ENCODE peak calls at places on chromosome 18, in six cellular contexts. Q is iPS DF 6.9; A is CD4-positive, alpha-beta memory T cell; W is heart left ventricle; J is IMR-90; F is tibial artery. X is an unnamed sample. For H3K4me1, H3K9me3 and H3K27me3, the result is how much of the 10 kb centered on the place peaks cover.

GRCh38 chr18:59428018-59428417 is 69.0 kb upstream of the LMAN1 start:
- DNase-seq in Q (no peak), A (no peak), W (peak), J (no peak), F (no peak), X (no peak)

GRCh38 chr18:31376477-31376876 is at the start of gene DSG4:
- DNase-seq in Q (no peak), A (no peak), W (no peak), J (no peak), F (no peak), X (no peak)

GRCh38 chr18:60466671-60467070 is 94.1 kb upstream of the MC4R start:
- DNase-seq in Q (no peak), A (no peak), W (no peak), J (no peak), F (no peak), X (no peak)

GRCh38 chr18:64653068-64653467 is 504.2 kb upstream of the LINC00305 start:
- DNase-seq in Q (no peak), A (no peak), W (no peak), J (no peak), F (no peak), X (no peak)

GRCh38 chr18:65227970-65228369 is 522.8 kb upstream of the CDH7 start:
- DNase-seq in Q (no peak), A (no peak), W (no peak), J (no peak), F (no peak), X (no peak)

GRCh38 chr18:53817976-53818950 is 406.2 kb downstream of the MBD2 start:
- DNase-seq in Q (no peak), A (no peak), W (no peak), J (no peak), F (no peak), X (no peak)

GRCh38 chr18:32542221-32542798 is 71.6 kb upstream of the GAREM1 start:
- DNase-seq in Q (no peak), A (no peak), W (no peak), J (peak), F (no peak), X (no peak)

GRCh38 chr18:59743561-59743960 is 46.3 kb upstream of the CCBE1 start:
- DNase-seq in Q (no peak), A (no peak), W (no peak), J (peak), F (no peak), X (no peak)

GRCh38 chr18:61743775-61744531 is 148.9 kb downstream of the RNF152 start:
- DNase-seq in Q (no peak), A (no peak), W (peak), J (peak), F (peak), X (peak)

GRCh38 chr18:48328473-48329205 is 80.5 kb downstream of the ZBTB7C start:
- DNase-seq in Q (no peak), A (no peak), W (no peak), J (peak), F (no peak), X (no peak)

GRCh38 chr18:616380-616995 is 19.7 kb downstream of the CLUL1 start:
- DNase-seq in Q (no peak), A (peak), W (no peak), J (peak), F (no peak), X (no peak)

GRCh38 chr18:26383454-26384270 is 157.4 kb downstream of the TAF4B start:
- DNase-seq in Q (peak), A (peak), W (no peak), J (peak), F (no peak), X (no peak)

GRCh38 chr18:33749831-33750230 is 171.8 kb downstream of the ASXL3 start:
- DNase-seq in Q (no peak), A (no peak), W (no peak), J (no peak), F (no peak), X (no peak)

GRCh38 chr18:34929336-34929780 is 111.9 kb upstream of the MAPRE2 start:
- DNase-seq in Q (no peak), A (no peak), W (no peak), J (peak), F (no peak), X (no peak)

GRCh38 chr18:63220903-63221302 is 98.7 kb downstream of the BCL2 start:
- DNase-seq in Q (no peak), A (no peak), W (no peak), J (no peak), F (no peak), X (no peak)

GRCh38 chr18:29041976-29042375 is 865.0 kb upstream of the CDH2 start:
- DNase-seq in Q (no peak), A (no peak), W (no peak), J (no peak), F (no peak), X (no peak)

GRCh38 chr18:49570836-49571235 is 9.0 kb downstream of the LIPG start:
- DNase-seq in Q (no peak), A (no peak), W (no peak), J (no peak), F (no peak), X (no peak)
- H3K4me1 ChIP-seq in Q (under half), A (under half), W (under half), J (under half), F (under half), X (under half)

DNA sequence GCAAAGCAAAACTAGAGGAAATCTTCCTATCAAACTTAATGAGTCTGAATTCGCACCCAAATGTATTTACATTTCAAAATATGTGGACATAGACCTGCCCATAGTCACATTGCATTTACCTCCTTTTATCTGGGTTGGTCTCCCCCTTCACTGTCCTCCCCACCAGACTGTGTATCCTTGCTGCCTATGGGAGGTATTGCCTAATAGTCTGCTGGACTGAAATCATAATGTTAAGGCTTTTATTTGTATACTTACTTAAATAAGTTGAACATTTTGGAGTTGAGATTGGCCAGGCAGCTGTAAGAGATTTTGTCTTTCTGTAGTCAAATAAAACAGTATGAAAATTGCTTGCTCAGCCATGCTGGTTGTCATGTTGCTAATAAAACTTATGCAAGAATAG is 280.9 kb downstream of the PTPRM start:
- DNase-seq in Q (no peak), A (no peak), W (no peak), J (peak), F (no peak), X (no peak)
- H3K9me3 ChIP-seq in Q (under half), A (under half), W (under half), J (under half), F (under half), X (under half)

DNA sequence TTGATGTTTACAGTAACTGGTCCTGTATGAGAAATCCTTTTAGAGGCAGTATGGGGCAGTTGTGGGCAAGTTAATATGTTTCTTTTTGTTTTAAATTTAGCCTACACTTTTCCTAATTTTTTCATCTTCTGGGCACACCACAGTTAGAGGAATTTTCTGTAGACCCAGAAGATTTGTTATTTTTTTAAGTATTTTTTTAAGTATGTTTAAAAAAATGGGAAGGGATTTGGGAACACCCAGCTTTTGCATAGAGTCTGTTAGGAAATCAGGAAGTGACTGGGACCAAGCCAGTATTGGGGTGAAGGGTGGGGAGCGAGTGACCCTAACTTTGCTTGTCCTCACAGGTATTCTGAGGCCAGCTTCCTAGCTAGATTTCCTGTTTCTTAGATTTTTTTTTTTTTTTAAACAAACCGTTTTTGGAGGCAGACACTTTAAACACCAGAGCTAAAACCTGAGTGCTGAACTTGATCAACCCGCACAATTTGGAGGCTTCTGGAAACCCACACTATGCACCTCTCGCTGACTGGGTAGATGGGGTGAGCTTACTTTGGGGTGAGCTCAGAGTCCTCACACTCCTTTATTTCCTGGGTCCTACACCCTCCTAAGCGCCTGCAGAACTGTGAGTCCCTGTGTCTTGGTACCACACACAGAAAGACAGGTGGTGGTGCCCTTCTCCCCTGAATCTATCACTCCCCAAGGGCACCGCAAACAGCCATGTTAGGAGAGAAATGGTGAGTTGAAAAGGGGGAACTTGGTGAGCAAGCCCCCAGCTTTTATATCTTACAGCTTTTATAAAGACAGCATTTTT is 5.2 kb downstream of the GATA6 start:
- DNase-seq in Q (no peak), A (no peak), W (no peak), J (no peak), F (no peak), X (no peak)
- H3K27me3 ChIP-seq in Q (half or more), A (under half), W (under half), J (under half), F (under half), X (under half)

GRCh38 chr18:57035590-57035989 is 111.3 kb upstream of the BOD1L2 start:
- DNase-seq in Q (no peak), A (no peak), W (no peak), J (no peak), F (no peak), X (no peak)
- H3K4me1 ChIP-seq in Q (under half), A (under half), W (under half), J (under half), F (under half), X (under half)

DNA sequence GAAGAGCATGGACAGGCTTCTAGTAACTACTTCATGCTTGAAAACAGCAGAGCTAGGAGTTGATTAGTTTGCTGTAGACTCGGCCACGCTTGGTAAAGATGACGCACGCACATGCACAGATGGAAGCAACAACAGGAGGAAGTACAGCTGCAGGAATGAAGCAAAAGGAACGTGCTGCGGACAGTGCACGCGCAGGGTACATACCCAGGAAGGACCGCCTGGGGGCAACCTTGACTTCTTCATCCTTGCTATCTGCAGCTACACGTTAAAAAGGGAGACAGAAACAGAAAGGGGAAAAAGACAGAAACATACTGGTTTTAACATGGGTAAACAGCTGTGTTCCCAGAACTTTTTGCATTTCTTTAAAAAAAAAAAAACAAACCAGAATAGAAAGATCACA is 17.7 kb downstream of the SLC66A2 start:
- DNase-seq in Q (no peak), A (no peak), W (peak), J (no peak), F (peak), X (peak)
- H3K9me3 ChIP-seq in Q (under half), A (under half), W (half or more), J (under half), F (under half), X (under half)

DNA sequence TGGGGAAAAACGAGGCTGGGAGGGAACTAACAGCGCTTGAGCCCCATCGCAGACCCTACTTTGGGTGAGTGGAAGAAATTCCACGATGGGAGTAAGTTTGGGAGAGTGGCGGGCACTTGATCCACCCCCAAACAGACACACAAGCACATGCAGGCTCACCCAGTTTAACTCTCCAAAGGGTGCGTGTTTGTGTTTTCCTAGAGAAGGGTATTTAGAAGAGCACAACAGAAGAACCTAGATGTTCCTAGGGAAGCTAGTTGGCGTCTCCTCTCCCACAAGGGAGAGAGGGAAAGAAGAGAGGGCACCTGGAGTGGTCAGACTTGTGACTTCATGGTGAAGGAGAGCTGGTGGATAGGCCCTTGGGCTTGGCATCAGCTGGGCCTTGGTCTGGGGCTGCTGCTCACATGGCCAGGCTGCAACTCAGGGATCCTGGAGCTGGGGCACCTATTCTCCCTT is 3.2 kb downstream of the GATA6 start:
- DNase-seq in Q (no peak), A (no peak), W (peak), J (no peak), F (no peak), X (no peak)
- H3K27me3 ChIP-seq in Q (half or more), A (under half), W (under half), J (under half), F (under half), X (under half)

GRCh38 chr18:12274793-12275192 is 20.6 kb downstream of the CIDEA start:
- DNase-seq in Q (no peak), A (no peak), W (no peak), J (no peak), F (no peak), X (no peak)

GRCh38 chr18:12278765-12279682 is 24.9 kb downstream of the CIDEA start:
- DNase-seq in Q (no peak), A (no peak), W (peak), J (peak), F (peak), X (peak)

GRCh38 chr18:12279781-12280531 is 25.8 kb downstream of the CIDEA start:
- DNase-seq in Q (no peak), A (no peak), W (peak), J (no peak), F (no peak), X (no peak)

GRCh38 chr18:12276736-12277554 is 22.8 kb downstream of the CIDEA start:
- DNase-seq in Q (no peak), A (no peak), W (no peak), J (peak), F (peak), X (no peak)

GRCh38 chr18:12278153-12278764 is 24.1 kb downstream of the CIDEA start:
- DNase-seq in Q (no peak), A (no peak), W (no peak), J (peak), F (no peak), X (peak)
- H3K4me1 ChIP-seq in Q (under half), A (under half), W (under half), J (under half), F (under half), X (under half)

GRCh38 chr18:68724021-68724420 is 9.1 kb upstream of the TMX3 start:
- DNase-seq in Q (no peak), A (no peak), W (no peak), J (no peak), F (no peak), X (no peak)
- H3K9me3 ChIP-seq in Q (under half), A (under half), W (under half), J (under half), F (under half), X (under half)

GRCh38 chr18:74397572-74397971 is 59.5 kb downstream of the DIPK1C start:
- DNase-seq in Q (no peak), A (no peak), W (no peak), J (no peak), F (no peak), X (no peak)
- H3K27me3 ChIP-seq in Q (under half), A (under half), W (under half), J (under half), F (under half), X (under half)

X was measured in uterus.